ENCODE peak calls at places on chromosomes 4 and X, in five cellular contexts. One of them, this sample, is unnamed.

GRCh38 chrX:69151898-69152297 is 13.4 kb downstream of the PJA1 start:
- DNase-seq in NCI-H146: no peak
- DNase-seq in progenitor cell of endocrine pancreas: no peak
- DNase-seq in HS-5: no peak
- DNase-seq in ELR: no peak
- DNase-seq in this sample: no peak

GRCh38 chr4:74900862-74901261 is 32.1 kb upstream of the PARM1 start:
- DNase-seq in NCI-H146: no peak
- DNase-seq in progenitor cell of endocrine pancreas: no peak
- DNase-seq in HS-5: no peak
- DNase-seq in ELR: no peak
- DNase-seq in this sample: no peak

GRCh38 chr4:74109116-74109791 is 10.3 kb upstream of the CXCL2 start:
- DNase-seq in NCI-H146: no peak
- DNase-seq in progenitor cell of endocrine pancreas: no peak
- DNase-seq in HS-5: peak
- DNase-seq in ELR: peak
- DNase-seq in this sample: no peak

GRCh38 chr4:110540606-110541440 is 64.9 kb downstream of the ENPEP start:
- DNase-seq in NCI-H146: no peak
- DNase-seq in progenitor cell of endocrine pancreas: no peak
- DNase-seq in HS-5: peak
- DNase-seq in ELR: peak
- DNase-seq in this sample: no peak

GRCh38 chrX:14616301-14616700 is 87.0 kb downstream of the GLRA2 start:
- DNase-seq in NCI-H146: no peak
- DNase-seq in progenitor cell of endocrine pancreas: no peak
- DNase-seq in HS-5: no peak
- DNase-seq in ELR: no peak
- DNase-seq in this sample: no peak

GRCh38 chrX:38260231-38260630 is 39.6 kb upstream of the SRPX start:
- DNase-seq in NCI-H146: peak
- DNase-seq in progenitor cell of endocrine pancreas: no peak
- DNase-seq in HS-5: no peak
- DNase-seq in ELR: peak
- DNase-seq in this sample: no peak

GRCh38 chr4:182770969-182771330 is 146.2 kb downstream of the DCTD start:
- DNase-seq in NCI-H146: no peak
- DNase-seq in progenitor cell of endocrine pancreas: no peak
- DNase-seq in HS-5: no peak
- DNase-seq in ELR: no peak
- DNase-seq in this sample: no peak

GRCh38 chr4:118954246-118954645 is 65.6 kb downstream of the SYNPO2 start:
- DNase-seq in NCI-H146: no peak
- DNase-seq in progenitor cell of endocrine pancreas: no peak
- DNase-seq in HS-5: no peak
- DNase-seq in ELR: peak
- DNase-seq in this sample: no peak

GRCh38 chrX:42075032-42075431 is 151.7 kb upstream of the CASK start:
- DNase-seq in NCI-H146: no peak
- DNase-seq in progenitor cell of endocrine pancreas: no peak
- DNase-seq in HS-5: no peak
- DNase-seq in ELR: no peak
- DNase-seq in this sample: no peak

GRCh38 chrX:24371391-24371972 is 11.0 kb downstream of the SUPT20HL1 start:
- DNase-seq in NCI-H146: peak
- DNase-seq in progenitor cell of endocrine pancreas: peak
- DNase-seq in HS-5: no peak
- DNase-seq in ELR: peak
- DNase-seq in this sample: peak

GRCh38 chrX:13764765-13765164 is 30.2 kb downstream of the OFD1 start:
- DNase-seq in NCI-H146: peak
- DNase-seq in progenitor cell of endocrine pancreas: no peak
- DNase-seq in HS-5: no peak
- DNase-seq in ELR: no peak
- DNase-seq in this sample: no peak

GRCh38 chr4:18082254-18082653 is 60.7 kb upstream of the LCORL start:
- DNase-seq in NCI-H146: no peak
- DNase-seq in progenitor cell of endocrine pancreas: no peak
- DNase-seq in HS-5: no peak
- DNase-seq in ELR: no peak
- DNase-seq in this sample: no peak

GRCh38 chrX:41734530-41734929 is 10.5 kb downstream of the GPR82 start:
- DNase-seq in NCI-H146: peak
- DNase-seq in progenitor cell of endocrine pancreas: no peak
- DNase-seq in HS-5: no peak
- DNase-seq in ELR: peak
- DNase-seq in this sample: no peak

GRCh38 chr4:161546902-161547301 is 616.9 kb downstream of the FSTL5 start:
- DNase-seq in NCI-H146: no peak
- DNase-seq in progenitor cell of endocrine pancreas: no peak
- DNase-seq in HS-5: no peak
- DNase-seq in ELR: no peak
- DNase-seq in this sample: no peak

GRCh38 chr4:176547005-176547404 is 227.2 kb downstream of the SPCS3 start:
- DNase-seq in NCI-H146: no peak
- DNase-seq in progenitor cell of endocrine pancreas: no peak
- DNase-seq in HS-5: no peak
- DNase-seq in ELR: peak
- DNase-seq in this sample: no peak

GRCh38 chr4:5458676-5459075 is 249.7 kb downstream of the EVC2 start:
- DNase-seq in NCI-H146: no peak
- DNase-seq in progenitor cell of endocrine pancreas: no peak
- DNase-seq in HS-5: no peak
- DNase-seq in ELR: no peak
- DNase-seq in this sample: no peak

GRCh38 chrX:110316351-110317078 is 1.4 kb downstream of the AMMECR1 start:
- DNase-seq in NCI-H146: peak
- DNase-seq in progenitor cell of endocrine pancreas: no peak
- DNase-seq in HS-5: no peak
- DNase-seq in ELR: peak
- DNase-seq in this sample: no peak

GRCh38 chr4:20456416-20456815 is 204.7 kb downstream of the SLIT2 start:
- DNase-seq in NCI-H146: no peak
- DNase-seq in progenitor cell of endocrine pancreas: no peak
- DNase-seq in HS-5: peak
- DNase-seq in ELR: peak
- DNase-seq in this sample: peak

GRCh38 chr4:24032371-24032989 is 142.6 kb upstream of the PPARGC1A start:
- DNase-seq in NCI-H146: no peak
- DNase-seq in progenitor cell of endocrine pancreas: no peak
- DNase-seq in HS-5: no peak
- DNase-seq in ELR: peak
- DNase-seq in this sample: no peak

GRCh38 chr4:133801858-133802257 is 399.7 kb downstream of the PABPC4L start:
- DNase-seq in NCI-H146: no peak
- DNase-seq in progenitor cell of endocrine pancreas: no peak
- DNase-seq in HS-5: no peak
- DNase-seq in ELR: peak
- DNase-seq in this sample: no peak

GRCh38 chrX:33273521-33273920 is 62.2 kb upstream of the DMD start:
- DNase-seq in NCI-H146: no peak
- DNase-seq in progenitor cell of endocrine pancreas: no peak
- DNase-seq in HS-5: no peak
- DNase-seq in ELR: no peak
- DNase-seq in this sample: no peak

GRCh38 chr4:182495986-182496385 is 252.8 kb downstream of the TENM3 start:
- DNase-seq in NCI-H146: no peak
- DNase-seq in progenitor cell of endocrine pancreas: no peak
- DNase-seq in HS-5: no peak
- DNase-seq in ELR: no peak
- DNase-seq in this sample: no peak

GRCh38 chr4:110527156-110527555 is 51.2 kb downstream of the ENPEP start:
- DNase-seq in NCI-H146: no peak
- DNase-seq in progenitor cell of endocrine pancreas: no peak
- DNase-seq in HS-5: no peak
- DNase-seq in ELR: no peak
- DNase-seq in this sample: no peak

GRCh38 chr4:54066718-54067129 is 2.3 kb upstream of the CHIC2 start:
- DNase-seq in NCI-H146: no peak
- DNase-seq in progenitor cell of endocrine pancreas: no peak
- DNase-seq in HS-5: no peak
- DNase-seq in ELR: peak
- DNase-seq in this sample: no peak

GRCh38 chr4:100420571-100420970 is 97.3 kb downstream of the EMCN start:
- DNase-seq in NCI-H146: no peak
- DNase-seq in progenitor cell of endocrine pancreas: no peak
- DNase-seq in HS-5: no peak
- DNase-seq in ELR: peak
- DNase-seq in this sample: no peak

GRCh38 chr4:80235451-80235850 is 31.0 kb upstream of the FGF5 start:
- DNase-seq in NCI-H146: no peak
- DNase-seq in progenitor cell of endocrine pancreas: no peak
- DNase-seq in HS-5: peak
- DNase-seq in ELR: peak
- DNase-seq in this sample: no peak

GRCh38 chr4:38565271-38566199 is 98.5 kb upstream of the KLF3 start:
- DNase-seq in NCI-H146: no peak
- DNase-seq in progenitor cell of endocrine pancreas: no peak
- DNase-seq in HS-5: peak
- DNase-seq in ELR: peak
- DNase-seq in this sample: peak

GRCh38 chr4:159495515-159496236 is 392.8 kb downstream of the RAPGEF2 start:
- DNase-seq in NCI-H146: no peak
- DNase-seq in progenitor cell of endocrine pancreas: no peak
- DNase-seq in HS-5: no peak
- DNase-seq in ELR: no peak
- DNase-seq in this sample: no peak

GRCh38 chr4:24137963-24138601 is 248.2 kb upstream of the PPARGC1A start:
- DNase-seq in NCI-H146: no peak
- DNase-seq in progenitor cell of endocrine pancreas: no peak
- DNase-seq in HS-5: no peak
- DNase-seq in ELR: no peak
- DNase-seq in this sample: peak

GRCh38 chrX:2647627-2648026 is 43.5 kb upstream of the CD99 start:
- DNase-seq in NCI-H146: no peak
- DNase-seq in progenitor cell of endocrine pancreas: no peak
- DNase-seq in HS-5: no peak
- DNase-seq in ELR: no peak
- DNase-seq in this sample: no peak

GRCh38 chr4:16496501-16496900 is 270.2 kb upstream of the TAPT1 start:
- DNase-seq in NCI-H146: no peak
- DNase-seq in progenitor cell of endocrine pancreas: no peak
- DNase-seq in HS-5: no peak
- DNase-seq in ELR: peak
- DNase-seq in this sample: no peak

GRCh38 chr4:74056114-74056857 is 17.8 kb upstream of the CXCL3 start:
- DNase-seq in NCI-H146: no peak
- DNase-seq in progenitor cell of endocrine pancreas: no peak
- DNase-seq in HS-5: no peak
- DNase-seq in ELR: peak
- DNase-seq in this sample: no peak

GRCh38 chrX:101265869-101266428 is 25.2 kb downstream of the TAF7L start:
- DNase-seq in NCI-H146: no peak
- DNase-seq in progenitor cell of endocrine pancreas: no peak
- DNase-seq in HS-5: peak
- DNase-seq in ELR: peak
- DNase-seq in this sample: no peak

GRCh38 chrX:34656842-34657780 is at the start of gene TMEM47:
- DNase-seq in NCI-H146: peak
- DNase-seq in progenitor cell of endocrine pancreas: peak
- DNase-seq in HS-5: peak
- DNase-seq in ELR: peak
- DNase-seq in this sample: peak

GRCh38 chr4:174561556-174561955 is 39.3 kb upstream of the HPGD start:
- DNase-seq in NCI-H146: no peak
- DNase-seq in progenitor cell of endocrine pancreas: no peak
- DNase-seq in HS-5: no peak
- DNase-seq in ELR: no peak
- DNase-seq in this sample: peak

GRCh38 chrX:56745019-56745418 is 16.0 kb downstream of the NBDY start:
- DNase-seq in NCI-H146: no peak
- DNase-seq in progenitor cell of endocrine pancreas: no peak
- DNase-seq in HS-5: peak
- DNase-seq in ELR: peak
- DNase-seq in this sample: no peak

GRCh38 chr4:15003891-15004700 is 1.8 kb downstream of the CPEB2 start:
- DNase-seq in NCI-H146: peak
- DNase-seq in progenitor cell of endocrine pancreas: peak
- DNase-seq in HS-5: no peak
- DNase-seq in ELR: peak
- DNase-seq in this sample: no peak

This sample was measured in DMS153.